ENCODE peak calls at places on chromosome 12, in seven cellular contexts. H is tibial nerve, I is esophagus squamous epithelium, T is heart left ventricle, L is spleen, U is right lobe of liver, V is endothelial cell of umbilical vein. S is an unnamed sample.
A peak's percentile ranks its signal among the peaks of the same experiment; 100 is the strongest.

GRCh38 chr12:80187660-80188090 is 88.3 kb downstream of the OTOGL start:
- DNase-seq in T (peak; percentile 74), U (no peak), V (peak; percentile 92), L (no peak), H (no peak), I (no peak), S (no peak)

GRCh38 chr12:39372929-39373328 is 70.0 kb downstream of the KIF21A start:
- DNase-seq in L (no peak), U (no peak), T (no peak), V (peak; percentile 19), H (no peak), I (no peak), S (no peak)

GRCh38 chr12:48853228-48853688 is 1.3 kb upstream of the DDX23 start:
- DNase-seq in H (peak; percentile 100), L (peak; percentile 89), U (peak; percentile 66), I (peak; percentile 33), V (peak; percentile 94), T (peak; percentile 85), S (peak; percentile 95)

GRCh38 chr12:99479149-99479548 is 168.4 kb upstream of the GARIN6 start:
- DNase-seq in H (no peak), T (no peak), I (no peak), V (no peak), L (no peak), U (no peak), S (no peak)

GRCh38 chr12:69698769-69699540 is at the start of gene BEST3:
- DNase-seq in I (no peak), U (no peak), H (no peak), T (no peak), V (no peak), L (no peak), S (no peak)

GRCh38 chr12:49476091-49476490 is 62.7 kb upstream of the KCNH3 start:
- DNase-seq in U (no peak), I (no peak), H (no peak), L (no peak), V (no peak), T (no peak), S (no peak)

GRCh38 chr12:112806721-112807120 is 15.2 kb downstream of the RPH3A start:
- DNase-seq in I (no peak), U (no peak), L (no peak), H (no peak), V (no peak), T (no peak), S (no peak)

GRCh38 chr12:87967871-87968270 is 61.3 kb downstream of the C12orf50 start:
- DNase-seq in L (no peak), H (no peak), I (no peak), V (no peak), U (no peak), T (no peak), S (no peak)

GRCh38 chr12:31773223-31773750 is 44.5 kb upstream of the AMN1 start:
- DNase-seq in U (peak; percentile 81), H (no peak), L (no peak), I (no peak), V (no peak), T (no peak), S (no peak)

GRCh38 chr12:95593266-95593871 is 42.1 kb upstream of the USP44 start:
- DNase-seq in I (no peak), T (peak; percentile 84), U (no peak), V (no peak), L (no peak), H (no peak), S (no peak)

GRCh38 chr12:94841904-94842610 is 161.4 kb downstream of the NDUFA12 start:
- DNase-seq in L (no peak), H (no peak), I (no peak), T (no peak), U (no peak), V (no peak), S (no peak)

GRCh38 chr12:118513554-118513953 is 137.2 kb downstream of the SUDS3 start:
- DNase-seq in I (no peak), T (no peak), L (no peak), H (no peak), U (no peak), V (no peak), S (no peak)

GRCh38 chr12:102643871-102644551 is 163.6 kb upstream of the IGF1 start:
- DNase-seq in H (no peak), L (no peak), T (no peak), U (peak; percentile 55), V (no peak), I (no peak), S (no peak)

GRCh38 chr12:123707466-123707865 is 4.7 kb upstream of the ATP6V0A2 start:
- DNase-seq in H (no peak), I (no peak), V (no peak), L (no peak), U (no peak), T (no peak), S (no peak)

GRCh38 chr12:57892232-57892987 is 45.9 kb upstream of the CTDSP2 start:
- DNase-seq in T (no peak), U (no peak), H (no peak), I (no peak), V (no peak), L (no peak), S (no peak)
- H3K27ac ChIP-seq in T (peak overlapping the region; percentile 98), U (no peak overlapping the region), H (peak overlapping the region; percentile 93), I (peak overlapping the region; percentile 99), V (no peak overlapping the region), L (peak overlapping the region; percentile 78), S (peak overlapping the region; percentile 98)

GRCh38 chr12:107322063-107322462 is 228.7 kb upstream of the CRY1 start:
- DNase-seq in I (no peak), V (no peak), U (no peak), H (no peak), T (no peak), L (no peak), S (no peak)

GRCh38 chr12:107319536-107320030 is 226.2 kb upstream of the CRY1 start:
- DNase-seq in V (no peak), H (no peak), I (no peak), U (no peak), L (peak; percentile 73), T (no peak), S (no peak)

GRCh38 chr12:107318804-107319535 is 225.6 kb upstream of the CRY1 start:
- DNase-seq in U (peak; percentile 52), H (no peak), L (peak; percentile 74), V (peak; percentile 48), T (peak; percentile 29), I (no peak), S (no peak)

GRCh38 chr12:107320929-107321618 is 227.7 kb upstream of the CRY1 start:
- DNase-seq in I (no peak), V (no peak), H (no peak), T (peak; percentile 38), U (no peak), L (peak; percentile 80), S (no peak)

DNA sequence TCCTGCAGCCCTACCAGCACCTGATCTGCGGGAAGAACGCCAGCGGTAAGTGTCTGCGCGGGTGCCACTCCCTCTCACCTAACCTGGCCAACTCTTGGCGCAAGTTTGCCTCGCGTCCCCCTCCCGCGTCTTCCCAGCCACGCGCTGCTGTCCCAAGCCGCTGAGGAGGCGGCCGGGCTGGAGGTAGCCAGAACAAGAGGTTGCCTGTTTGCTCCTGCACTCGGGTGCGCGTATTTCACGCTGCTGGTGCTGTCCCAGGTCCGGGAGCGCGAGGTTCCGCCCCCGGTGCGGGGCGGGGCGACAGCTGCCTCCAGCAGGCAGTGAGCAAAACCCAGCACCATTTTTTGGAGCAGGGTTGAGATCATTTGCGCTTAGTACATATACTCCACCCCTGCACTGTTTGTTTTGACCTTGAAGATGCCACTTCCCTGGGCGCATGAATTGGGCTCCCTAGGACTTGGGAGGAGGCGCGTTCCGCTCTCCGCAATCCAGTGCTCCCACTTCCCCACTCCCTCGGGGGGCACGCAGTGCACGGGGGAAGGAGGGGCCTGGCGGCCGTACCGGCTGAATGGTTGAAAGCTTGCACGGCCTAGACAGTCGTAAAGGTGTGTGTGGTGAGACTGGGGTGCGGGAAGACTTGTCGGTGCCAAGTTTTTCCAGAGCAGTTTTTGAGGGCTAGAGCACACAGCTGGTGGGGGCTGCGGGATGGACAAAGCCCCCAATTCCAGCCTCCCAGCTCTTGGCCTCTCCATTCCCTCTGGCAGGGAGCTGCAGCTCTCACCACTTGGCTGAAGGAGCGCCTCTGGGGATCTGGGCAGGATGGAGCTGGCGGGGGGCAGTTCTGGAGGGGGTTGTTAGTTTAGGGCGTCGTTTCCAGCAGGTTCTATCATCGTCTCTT is 226.9 kb upstream of the CRY1 start:
- DNase-seq in V (peak; percentile 14), H (no peak), T (peak; percentile 63), U (peak; percentile 58), I (no peak), L (peak; percentile 86), S (no peak)
- TF ChIP-seq POLR2A in V (no peak), H (no peak), T (no peak), U (no peak), I (peak; percentile 45), L (no peak), S (no peak)

GRCh38 chr12:44313188-44313587 is 477.3 kb downstream of the TMEM117 start:
- DNase-seq in V (no peak), L (no peak), I (no peak), H (no peak), U (no peak), T (no peak), S (no peak)

DNA sequence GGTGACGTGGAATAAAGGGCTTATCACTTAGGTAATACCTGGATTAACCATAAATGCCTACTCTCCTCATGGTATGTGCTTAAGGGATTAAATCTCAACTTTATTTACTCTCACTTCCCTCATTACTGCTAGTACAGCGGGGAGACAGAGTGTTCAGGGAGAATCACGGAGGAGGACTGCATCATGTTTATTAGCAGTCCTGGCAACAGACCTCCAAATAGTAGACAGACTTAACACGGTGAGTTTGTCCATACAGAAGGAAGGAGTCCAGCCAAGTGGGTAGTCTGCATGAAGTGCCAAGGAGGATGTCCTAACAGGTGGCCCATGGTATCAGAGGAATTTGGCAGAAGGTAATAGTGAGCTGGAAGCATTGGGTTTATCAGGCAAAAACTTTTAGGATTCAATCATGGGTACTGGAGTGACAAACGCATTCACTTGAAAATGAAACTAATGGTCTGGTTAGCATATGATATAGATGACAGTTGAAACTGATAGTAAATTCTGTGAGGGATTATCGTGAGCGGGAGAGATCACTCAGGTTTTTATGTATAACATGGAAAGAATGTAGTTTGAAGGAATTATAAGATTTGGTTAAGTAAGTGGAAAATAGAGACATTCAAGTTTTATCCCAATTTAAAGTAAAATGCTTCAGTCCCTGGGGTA is 471.8 kb downstream of the TMEM117 start:
- DNase-seq in V (no peak), U (no peak), L (no peak), H (no peak), I (no peak), T (no peak), S (no peak)
- H3K27ac ChIP-seq in V (no peak overlapping the region), U (no peak overlapping the region), L (no peak overlapping the region), H (no peak overlapping the region), I (no peak overlapping the region), T (no peak overlapping the region), S (no peak overlapping the region)

DNA sequence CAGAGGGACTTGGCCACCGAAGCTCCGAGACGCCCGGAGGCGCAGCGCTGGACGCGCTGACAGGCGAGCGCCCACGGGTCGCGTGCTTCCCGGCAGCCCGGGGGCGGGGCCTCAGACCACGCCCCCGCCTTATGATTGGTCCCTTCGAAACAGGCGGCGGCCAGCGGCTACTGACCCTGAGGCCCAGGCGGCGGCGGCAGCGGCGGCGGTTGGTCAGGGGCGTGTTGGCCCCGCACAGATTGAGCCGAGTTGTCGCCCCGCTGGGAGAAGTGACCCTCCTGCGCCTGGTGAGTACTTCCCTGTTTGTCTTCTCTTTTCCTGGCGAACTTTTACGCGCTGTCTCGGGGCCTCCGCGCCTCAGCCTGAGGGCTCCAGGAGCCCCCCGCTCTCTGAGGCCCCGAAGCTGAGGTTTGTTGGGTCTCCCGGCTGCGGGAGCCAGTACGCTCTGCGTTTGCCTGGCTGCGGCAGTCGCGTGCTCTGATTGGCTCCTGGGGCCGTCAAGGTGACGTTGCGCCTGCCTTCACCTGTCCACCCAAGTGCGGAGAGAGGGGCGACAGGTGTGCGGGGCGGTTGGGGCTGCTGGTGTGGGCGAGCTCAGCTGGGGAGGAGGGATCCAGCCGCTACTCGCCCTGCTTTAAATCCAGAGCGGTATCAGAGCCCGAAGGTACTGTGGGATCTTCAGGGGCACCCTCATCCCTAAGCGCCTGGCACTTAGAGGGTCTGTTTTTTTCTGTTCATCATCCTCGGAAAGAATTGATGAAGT is at the start of gene GAS2L3:
- DNase-seq in V (peak; percentile 93), I (no peak), U (peak; percentile 93), T (peak; percentile 94), H (peak; percentile 83), L (peak; percentile 92), S (peak; percentile 91)
- TF ChIP-seq POLR2A in V (peak; percentile 40), I (peak; percentile 46), U (peak; percentile 88), T (peak; percentile 60), H (peak; percentile 95), L (peak; percentile 14), S (no peak)